ENCODE peak calls at places on chromosomes 6 and 20, in eight cellular contexts. J is fibroblast of lung; R is CD8-positive, alpha-beta T cell; F is SJSA1; W is Panc1; O is adrenal gland; K is esophagus muscularis mucosa; C is brain microvascular endothelial cell. Y is an unnamed sample.

GRCh38 chr6:136486357-136486756 is 63.9 kb downstream of the MAP7 start:
- DNase-seq in K (no peak), W (no peak), C (no peak), F (no peak), R (no peak), O (no peak), J (no peak), Y (no peak)

GRCh38 chr20:41996951-41997350 is 378.8 kb upstream of the CHD6 start:
- DNase-seq in J (no peak), O (no peak), R (no peak), W (no peak), C (no peak), K (peak), F (no peak), Y (no peak)

GRCh38 chr6:35505985-35506384 is 6.7 kb downstream of the TULP1 start:
- DNase-seq in W (no peak), K (no peak), O (no peak), C (no peak), R (no peak), F (no peak), J (no peak), Y (no peak)

GRCh38 chr6:53429401-53429800 is 80.7 kb upstream of the ELOVL5 start:
- DNase-seq in O (no peak), W (no peak), K (no peak), C (no peak), R (no peak), F (no peak), J (no peak), Y (no peak)

GRCh38 chr6:159969921-159970320 is 1.0 kb downstream of the IGF2R start:
- DNase-seq in O (peak), F (peak), R (no peak), C (peak), J (peak), K (peak), W (no peak), Y (no peak)

GRCh38 chr20:56411759-56412472 is at the start of gene CASS4:
- DNase-seq in R (peak), J (peak), C (peak), F (no peak), O (peak), K (no peak), W (no peak), Y (peak)

GRCh38 chr6:87742106-87742505 is 40.1 kb upstream of the AKIRIN2 start:
- DNase-seq in R (peak), F (no peak), K (no peak), C (no peak), O (no peak), W (no peak), J (no peak), Y (peak)

GRCh38 chr20:58359441-58359840 is 29.6 kb upstream of the VAPB start:
- DNase-seq in O (no peak), J (no peak), W (no peak), F (no peak), C (no peak), R (no peak), K (no peak), Y (no peak)

GRCh38 chr6:105424177-105424783 is 21.4 kb upstream of the PREP start:
- DNase-seq in C (peak), J (peak), O (peak), K (no peak), F (no peak), W (no peak), R (peak), Y (peak)

GRCh38 chr20:37850724-37851123 is 52.2 kb upstream of the VSTM2L start:
- DNase-seq in O (no peak), W (no peak), J (peak), K (no peak), C (peak), F (no peak), R (no peak), Y (no peak)
- H3K27ac ChIP-seq in O (no peak), W (no peak), J (no peak), K (no peak), C (no peak), F (no peak), R (no peak), Y (no peak)

GRCh38 chr6:118712955-118713354 is 61.6 kb upstream of the CEP85L start:
- DNase-seq in C (peak), F (peak), R (no peak), W (no peak), K (no peak), O (no peak), J (peak), Y (no peak)

GRCh38 chr6:118709859-118710350 is 58.5 kb upstream of the CEP85L start:
- DNase-seq in K (no peak), C (peak), O (peak), R (peak), W (no peak), J (peak), F (no peak), Y (peak)

GRCh38 chr6:118708055-118708454 is 56.7 kb upstream of the CEP85L start:
- DNase-seq in F (no peak), R (no peak), O (no peak), W (no peak), C (peak), J (peak), K (no peak), Y (no peak)

GRCh38 chr6:118708736-118709135 is 57.3 kb upstream of the CEP85L start:
- DNase-seq in F (no peak), R (no peak), K (no peak), O (no peak), C (no peak), J (peak), W (peak), Y (no peak)

DNA sequence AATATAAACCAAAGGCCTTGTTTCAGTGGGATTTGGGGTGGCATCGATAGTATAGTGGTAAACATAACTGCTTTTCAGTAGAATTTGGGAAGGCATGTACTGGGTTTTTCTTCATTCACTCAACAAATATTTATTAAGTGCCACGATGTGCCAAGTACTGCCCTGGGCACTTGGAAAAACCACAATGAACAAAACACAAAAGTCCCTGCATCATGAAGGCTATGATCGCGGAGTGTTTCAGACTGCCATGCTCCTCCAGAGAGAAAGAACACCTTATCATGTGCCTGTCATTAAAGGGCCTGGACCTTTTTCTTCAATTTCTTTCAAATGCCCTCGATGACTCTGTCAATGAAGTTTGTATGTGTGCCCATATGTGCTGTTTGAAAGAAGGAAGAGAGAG is 59.2 kb upstream of the CEP85L start:
- DNase-seq in R (no peak), C (no peak), F (no peak), J (no peak), O (no peak), W (no peak), K (no peak), Y (no peak)
- H3K27ac ChIP-seq in R (peak), C (no peak), F (no peak), J (no peak), O (peak), W (no peak), K (no peak), Y (no peak)

GRCh38 chr6:56505861-56506260 is 136.8 kb downstream of the DST start:
- DNase-seq in C (no peak), O (no peak), W (no peak), R (no peak), K (no peak), J (no peak), F (no peak), Y (no peak)

GRCh38 chr6:56509031-56509430 is 133.7 kb downstream of the DST start:
- DNase-seq in J (peak), K (no peak), W (no peak), C (no peak), R (no peak), F (no peak), O (no peak), Y (no peak)

GRCh38 chr6:56511591-56511990 is 131.1 kb downstream of the DST start:
- DNase-seq in R (no peak), K (no peak), C (no peak), J (no peak), F (no peak), W (no peak), O (no peak), Y (no peak)

GRCh38 chr6:56510984-56511531 is 131.6 kb downstream of the DST start:
- DNase-seq in F (no peak), R (no peak), C (no peak), K (no peak), W (no peak), J (peak), O (no peak), Y (no peak)

GRCh38 chr6:56507517-56507916 is 135.2 kb downstream of the DST start:
- DNase-seq in K (no peak), W (no peak), O (peak), J (no peak), F (no peak), R (no peak), C (no peak), Y (no peak)
- H3K27ac ChIP-seq in K (peak), W (no peak), O (peak), J (no peak), F (no peak), R (no peak), C (no peak), Y (no peak)

DNA sequence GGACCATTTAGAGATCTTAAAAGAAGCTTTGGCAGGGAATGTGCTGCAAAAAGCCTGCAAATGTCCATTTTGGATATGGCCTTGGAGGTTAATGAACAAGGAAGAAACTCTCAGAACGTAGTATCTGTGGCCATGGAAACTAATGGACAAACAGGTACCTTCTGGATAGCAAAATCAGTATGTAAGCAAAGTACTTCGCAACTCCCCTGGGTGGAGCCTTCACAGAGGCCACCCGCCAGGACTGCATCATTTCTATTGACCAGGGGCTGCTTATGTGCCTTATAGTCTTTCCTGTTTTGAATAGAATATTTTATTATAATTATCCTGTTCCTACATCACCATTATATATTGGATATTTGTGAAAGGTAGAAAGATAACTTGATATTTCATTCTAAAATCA is 510.8 kb upstream of the SYNCRIP start:
- DNase-seq in C (no peak), F (no peak), K (no peak), O (no peak), J (no peak), W (no peak), R (no peak), Y (no peak)
- H3K27ac ChIP-seq in C (no peak), F (no peak), K (no peak), O (no peak), J (no peak), W (no peak), R (no peak), Y (no peak)

Y was measured in CD8-positive, alpha-beta memory T cell.